ENCODE peak calls at places on chromosomes 1 and 21, in seven cellular contexts. W is A549, M is upper lobe of right lung, U is tibial nerve, S is testis, T is breast epithelium, P is transverse colon. Z is an unnamed sample. For H3K9me3, the result is how much of the 10 kb centered on the place peaks cover.

GRCh38 chr1:244347942-244348341 is 103.8 kb downstream of the ADSS2 start:
- DNase-seq in P (peak), W (no peak), M (no peak), U (no peak), S (no peak), T (no peak), Z (no peak)

GRCh38 chr1:201714542-201715276 is 114.2 kb upstream of the IPO9 start:
- DNase-seq in M (peak), P (peak), W (peak), T (peak), S (peak), U (peak), Z (no peak)

GRCh38 chr1:45530632-45531135 is 9.0 kb upstream of the PRDX1 start:
- DNase-seq in U (no peak), S (no peak), P (no peak), T (no peak), W (no peak), M (no peak), Z (no peak)

GRCh38 chr1:237953238-237953637 is 62.5 kb upstream of the ZP4 start:
- DNase-seq in M (no peak), W (peak), S (peak), T (no peak), U (no peak), P (no peak), Z (no peak)

GRCh38 chr1:109090415-109091195 is at the start of gene TMEM167B:
- DNase-seq in M (peak), T (peak), U (peak), P (peak), W (peak), S (peak), Z (peak)

GRCh38 chr1:198543670-198544260 is 3.3 kb upstream of the ATP6V1G3 start:
- DNase-seq in M (no peak), S (no peak), U (no peak), W (no peak), T (no peak), P (no peak), Z (no peak)

GRCh38 chr1:24881034-24881433 is 49.0 kb downstream of the RUNX3 start:
- DNase-seq in T (no peak), P (no peak), W (no peak), M (no peak), S (no peak), U (no peak), Z (no peak)

GRCh38 chr1:230772457-230773395 is 25.5 kb downstream of the CAPN9 start:
- DNase-seq in W (peak), M (no peak), S (peak), U (no peak), T (no peak), P (no peak), Z (no peak)

GRCh38 chr1:227771771-227772170 is 36.5 kb downstream of the SNAP47 start:
- DNase-seq in M (peak), T (no peak), U (no peak), W (no peak), S (no peak), P (no peak), Z (no peak)

GRCh38 chr1:76744989-76745388 is 122.3 kb upstream of the ST6GALNAC5 start:
- DNase-seq in P (no peak), W (no peak), U (no peak), S (no peak), T (no peak), M (no peak), Z (no peak)

GRCh38 chr1:975365-975764 is 6.5 kb downstream of the PERM1 start:
- DNase-seq in W (no peak), U (no peak), P (no peak), S (no peak), M (no peak), T (no peak), Z (no peak)

GRCh38 chr1:185824106-185824505 is 89.9 kb downstream of the HMCN1 start:
- DNase-seq in T (no peak), U (no peak), W (no peak), S (no peak), M (no peak), P (no peak), Z (no peak)

GRCh38 chr1:212853658-212854057 is 4.4 kb upstream of the FLVCR1 start:
- DNase-seq in U (no peak), W (peak), P (peak), T (no peak), M (no peak), S (peak), Z (no peak)

GRCh38 chr1:81158592-81158991 is 642.1 kb upstream of the ADGRL2 start:
- DNase-seq in W (no peak), T (no peak), U (no peak), P (no peak), M (no peak), S (no peak), Z (no peak)

GRCh38 chr1:33161061-33161681 is 20.7 kb downstream of the TRIM62 start:
- DNase-seq in P (no peak), U (no peak), W (no peak), M (no peak), S (peak), T (no peak), Z (no peak)

GRCh38 chr21:14988760-14989159 is 76.0 kb downstream of the NRIP1 start:
- DNase-seq in M (no peak), P (no peak), W (no peak), T (no peak), U (no peak), S (no peak), Z (no peak)

GRCh38 chr1:226487921-226488320 is 60.6 kb upstream of the STUM start:
- DNase-seq in P (no peak), W (no peak), U (no peak), S (no peak), M (no peak), T (no peak), Z (no peak)

GRCh38 chr1:153940756-153941155 is 5.8 kb downstream of the DENND4B start:
- DNase-seq in U (no peak), W (no peak), S (no peak), M (peak), P (no peak), T (no peak), Z (no peak)

GRCh38 chr1:165666152-165666551 is 32.2 kb downstream of the ALDH9A1 start:
- DNase-seq in W (no peak), M (no peak), U (no peak), S (no peak), T (no peak), P (no peak), Z (no peak)

GRCh38 chr21:30434033-30434631 is 4.1 kb downstream of the KRTAP13-4 start:
- DNase-seq in T (no peak), S (peak), W (peak), U (no peak), M (no peak), P (peak), Z (no peak)

GRCh38 chr1:222028151-222028550 is 286.3 kb upstream of the DUSP10 start:
- DNase-seq in S (no peak), P (no peak), U (no peak), T (no peak), W (no peak), M (no peak), Z (no peak)

GRCh38 chr1:3014041-3014440 is 7.2 kb upstream of the ACTRT2 start:
- DNase-seq in U (no peak), M (no peak), P (no peak), T (no peak), W (no peak), S (no peak), Z (no peak)
- H3K9me3 ChIP-seq in U (under half), M (under half), P (under half), T (under half), W (under half), S (under half), Z (under half)

DNA sequence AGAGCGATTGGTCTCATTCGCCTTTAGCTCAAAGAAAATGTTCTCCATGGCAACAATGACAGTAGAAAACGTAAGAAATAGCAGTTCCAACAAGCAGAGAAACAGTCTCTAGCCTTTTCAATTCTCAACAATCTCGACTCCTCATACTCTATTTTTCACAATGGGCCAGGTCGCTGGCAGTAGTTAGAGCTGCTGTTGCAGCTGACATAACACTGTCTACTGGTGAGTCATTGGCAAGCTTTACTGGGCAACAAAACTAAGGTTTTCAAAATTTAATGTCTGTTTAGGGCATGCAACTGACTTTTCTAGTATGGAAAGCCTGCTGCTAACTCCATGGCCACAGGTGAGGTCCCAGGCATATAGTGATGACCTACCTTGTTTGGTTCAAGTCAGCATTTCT is 221.1 kb upstream of the KAZN start:
- DNase-seq in S (no peak), M (no peak), U (no peak), P (no peak), T (no peak), W (no peak), Z (no peak)
- H3K27ac ChIP-seq in S (no peak), M (no peak), U (no peak), P (no peak), T (no peak), W (no peak), Z (no peak)

GRCh38 chr1:38615680-38616079 is 243.9 kb downstream of the RRAGC start:
- DNase-seq in S (no peak), W (no peak), M (no peak), T (no peak), U (no peak), P (no peak), Z (no peak)
- TF ChIP-seq CTCF in S (no peak), W (no peak), M (no peak), T (no peak), U (no peak), P (no peak), Z (no peak)

GRCh38 chr1:205216588-205216987 is 5.1 kb upstream of the DSTYK start:
- DNase-seq in P (no peak), U (no peak), M (no peak), W (no peak), T (no peak), S (no peak), Z (no peak)

GRCh38 chr1:205220421-205220820 is 7.3 kb upstream of the TMCC2 start:
- DNase-seq in M (no peak), P (no peak), U (no peak), S (no peak), T (no peak), W (no peak), Z (no peak)

GRCh38 chr1:205211839-205212241 is 338 bp upstream of the DSTYK start:
- DNase-seq in S (no peak), U (no peak), M (no peak), W (no peak), T (no peak), P (no peak), Z (no peak)

GRCh38 chr1:205214756-205215155 is 3.3 kb upstream of the DSTYK start:
- DNase-seq in U (no peak), P (no peak), S (no peak), M (no peak), W (no peak), T (no peak), Z (no peak)

DNA sequence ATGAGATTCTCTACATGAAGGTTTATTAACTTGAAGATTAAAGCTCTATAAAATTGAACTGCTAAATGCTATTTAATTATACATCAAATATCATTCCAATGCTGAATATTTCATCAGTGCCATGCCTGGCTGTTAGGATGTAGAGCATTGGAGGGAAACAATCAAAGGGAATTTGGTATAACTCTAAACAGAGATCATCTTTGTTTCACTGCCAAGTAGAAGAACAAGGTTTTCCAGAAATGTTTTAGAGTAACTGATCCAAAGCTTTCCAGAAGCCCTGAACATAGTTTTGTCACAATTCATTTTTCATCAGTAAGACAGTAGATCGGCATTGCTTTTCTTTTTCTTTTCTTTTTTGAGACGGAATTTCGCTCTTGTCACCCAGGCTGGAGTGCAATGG is 5.9 kb upstream of the DSTYK start:
- DNase-seq in U (no peak), M (no peak), W (no peak), T (no peak), S (no peak), P (no peak), Z (no peak)
- H3K9me3 ChIP-seq in U (under half), M (under half), W (under half), T (under half), S (under half), P (under half), Z (under half)

GRCh38 chr21:29194847-29195246 is 64.4 kb downstream of the MAP3K7CL start:
- DNase-seq in W (no peak), S (no peak), U (no peak), M (no peak), T (no peak), P (no peak), Z (no peak)
- H3K27ac ChIP-seq in W (peak), S (no peak), U (no peak), M (peak), T (no peak), P (no peak), Z (no peak)

DNA sequence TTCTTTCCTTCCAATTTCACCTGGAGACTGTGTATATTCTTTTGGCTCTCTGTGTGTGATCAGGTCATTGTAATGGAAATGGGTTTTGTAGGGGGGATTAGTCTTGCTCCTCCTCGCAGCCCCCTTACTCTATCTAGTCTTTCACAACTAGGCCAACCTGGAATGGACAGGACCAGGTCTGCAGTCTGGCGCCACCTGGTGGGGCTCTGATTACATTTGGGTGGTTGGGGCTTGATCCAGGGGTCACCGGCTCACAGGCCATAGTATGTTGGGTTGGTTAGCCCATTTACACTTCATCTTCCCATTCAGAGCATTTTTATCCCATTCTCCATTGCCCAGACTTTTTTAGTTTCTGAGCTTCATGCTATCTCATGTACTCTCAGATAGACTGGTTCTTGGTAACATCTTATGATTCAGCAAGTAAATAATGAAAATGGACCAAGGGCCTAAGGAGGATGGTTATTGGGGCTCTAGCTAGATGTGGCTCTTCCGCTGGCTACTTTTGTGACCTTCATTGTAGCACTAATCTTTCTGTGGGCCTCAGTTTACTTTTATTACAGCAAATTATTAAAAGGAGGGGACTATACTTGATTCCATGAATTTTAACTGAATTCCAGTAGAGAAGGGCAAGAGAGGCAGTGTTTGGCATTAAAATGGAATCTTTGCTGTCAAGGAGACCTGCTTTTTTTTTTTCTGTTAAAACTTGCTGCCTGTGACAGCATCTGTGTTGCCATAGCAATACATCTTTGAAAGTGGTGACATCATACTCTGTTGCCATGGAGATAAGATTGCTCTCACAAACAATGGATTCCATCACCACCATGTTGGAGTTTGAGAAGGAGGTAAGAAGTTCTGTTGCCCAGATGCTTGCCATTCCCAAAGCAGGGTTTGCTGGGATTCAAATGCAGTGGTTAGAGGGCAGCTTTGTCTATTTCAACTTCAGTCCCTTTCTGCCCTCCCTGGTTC is 150.1 kb downstream of the PLXNA2 start:
- DNase-seq in S (peak), U (peak), W (peak), M (peak), P (peak), T (peak), Z (peak)
- TF ChIP-seq CTCF in S (peak), U (peak), W (peak), M (peak), P (peak), T (peak), Z (peak)

DNA sequence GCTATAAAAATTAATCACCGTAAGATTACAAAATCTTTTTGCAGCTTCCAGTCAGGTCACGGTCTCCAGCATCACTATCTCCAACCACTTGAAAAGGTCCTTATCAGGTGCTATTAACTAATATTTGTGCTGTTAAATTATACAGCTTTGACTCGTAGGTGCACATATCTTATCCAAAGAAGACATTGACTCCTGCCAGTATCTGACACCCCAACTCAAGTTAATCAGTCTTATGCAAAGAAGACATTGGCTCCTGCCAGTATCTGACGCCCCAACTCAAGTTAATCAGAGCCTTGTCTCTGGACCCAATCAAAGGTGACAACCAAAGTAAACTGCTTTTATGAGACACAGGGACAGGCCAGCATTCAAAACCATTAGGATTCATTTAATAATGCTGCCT is 19.9 kb upstream of the LYPD8 start:
- DNase-seq in T (no peak), W (no peak), M (no peak), S (no peak), P (no peak), U (no peak), Z (no peak)
- H3K9me3 ChIP-seq in T (under half), W (under half), M (under half), S (under half), P (under half), U (under half), Z (under half)

DNA sequence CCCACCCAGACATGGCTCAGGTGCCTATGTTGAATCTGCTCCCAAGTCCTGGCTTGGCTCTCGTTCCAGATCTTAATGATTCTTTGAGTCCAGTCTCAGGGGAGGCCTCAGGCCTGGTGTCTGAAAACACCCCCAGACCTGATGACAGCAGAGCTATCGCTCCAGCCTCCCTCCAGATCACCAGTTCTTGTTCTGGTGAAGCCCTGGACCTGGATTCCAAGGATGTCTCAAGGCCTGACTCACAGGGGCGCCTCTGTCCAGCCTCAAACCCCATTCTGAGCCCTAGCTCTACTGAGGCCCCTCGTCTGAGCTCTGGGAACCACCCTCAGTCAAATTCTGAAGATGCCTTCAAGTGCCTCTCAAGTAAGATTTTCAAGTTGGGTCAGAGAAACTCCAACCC is 11.4 kb downstream of the MROH7 start:
- DNase-seq in P (no peak), W (no peak), M (no peak), T (no peak), U (no peak), S (no peak), Z (no peak)
- H3K27ac ChIP-seq in P (no peak), W (no peak), M (no peak), T (no peak), U (no peak), S (no peak), Z (no peak)

GRCh38 chr1:39258925-39259244 is 54.4 kb downstream of the MACF1 start:
- DNase-seq in P (no peak), U (no peak), W (no peak), S (no peak), T (no peak), M (no peak), Z (no peak)
- TF ChIP-seq CTCF in P (no peak), U (peak), W (peak), S (no peak), T (no peak), M (no peak), Z (no peak)

DNA sequence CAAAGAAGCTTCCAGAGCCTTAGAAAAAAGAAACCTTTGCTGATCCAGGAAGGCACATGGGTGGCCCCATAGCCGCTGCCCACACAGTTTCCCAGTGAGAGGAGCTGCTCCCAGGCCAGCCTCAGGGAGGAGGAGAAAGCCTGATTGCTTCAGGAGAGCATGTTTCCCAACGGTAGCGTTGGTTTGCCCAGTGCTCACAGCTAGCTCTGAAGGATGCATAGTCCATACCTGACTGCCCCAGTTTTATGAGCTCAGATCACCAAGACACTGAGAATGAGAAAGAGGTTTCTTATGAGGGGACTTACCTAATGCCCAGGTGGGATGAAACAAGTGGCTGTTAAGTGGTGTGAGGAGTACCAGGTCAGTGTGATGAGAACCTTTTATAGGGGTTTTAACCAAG is at the start of gene CRNN:
- DNase-seq in S (no peak), T (no peak), W (no peak), U (no peak), M (no peak), P (no peak), Z (no peak)
- H3K9me3 ChIP-seq in S (under half), T (under half), W (under half), U (under half), M (under half), P (under half), Z (under half)

Z was measured in CD4-positive, alpha-beta T cell.